ENCODE peak calls at places on chromosomes 12 and 14, in four cellular contexts. I, F, S and Y are unnamed samples.
A peak's percentile ranks its signal among the peaks of the same experiment; 100 is the strongest.

GRCh38 chr12:123398177-123398916 is 14.4 kb downstream of the KMT5A start:
- DNase-seq in S (no peak), F (no peak), I (peak; percentile 54), Y (no peak)

GRCh38 chr12:27821259-27821973 is 41.4 kb upstream of the MANSC4 start:
- DNase-seq in S (no peak), I (peak; percentile 51), F (no peak), Y (peak; percentile 60)

GRCh38 chr14:31457665-31458659 is 656 bp upstream of the DTD2 start:
- DNase-seq in S (no peak), F (no peak), I (no peak), Y (no peak)

GRCh38 chr14:78446807-78447206 is 276.6 kb downstream of the NRXN3 start:
- DNase-seq in S (no peak), F (no peak), I (no peak), Y (peak; percentile 21)

GRCh38 chr12:126874427-126875026 is 1392.4 kb upstream of the TMEM132C start:
- DNase-seq in F (peak; percentile 57), S (peak; percentile 28), I (peak; percentile 64), Y (peak; percentile 6)

GRCh38 chr12:81502912-81503695 is 256.0 kb downstream of the PPFIA2 start:
- DNase-seq in F (no peak), S (no peak), I (peak; percentile 10), Y (no peak)

GRCh38 chr14:60257862-60258261 is 8.8 kb downstream of the PPM1A start:
- DNase-seq in S (no peak), F (no peak), I (no peak), Y (no peak)

GRCh38 chr14:100199240-100199860 is 39.6 kb upstream of the YY1 start:
- DNase-seq in F (no peak), S (no peak), I (no peak), Y (no peak)

GRCh38 chr14:36442824-36443241 is 77.2 kb downstream of the NKX2-1 start:
- DNase-seq in S (no peak), F (no peak), I (no peak), Y (no peak)

GRCh38 chr14:80602931-80603330 is 338.6 kb downstream of the CEP128 start:
- DNase-seq in F (no peak), S (no peak), I (no peak), Y (no peak)

GRCh38 chr14:61247935-61248334 is 33.2 kb downstream of the TMEM30B start:
- DNase-seq in F (no peak), S (no peak), I (no peak), Y (no peak)

GRCh38 chr12:64621257-64621942 is 11.1 kb downstream of the RASSF3 start:
- DNase-seq in F (no peak), I (no peak), S (no peak), Y (peak; percentile 58)